ENCODE peak calls at places on chromosome 6, in five cellular contexts. One of them, this sample, is unnamed. For H3K9me3, the result is how much of the 10 kb centered on the place peaks cover.

GRCh38 chr6:17381429-17382147 is 11.8 kb upstream of the CAP2 start:
- DNase-seq in astrocyte: peak
- DNase-seq in mesenchymal stem cell: peak
- DNase-seq in A549: peak
- DNase-seq in IMR-90: peak
- DNase-seq in this sample: no peak

GRCh38 chr6:64217721-64218603 is 582.4 kb downstream of the PHF3 start:
- DNase-seq in astrocyte: no peak
- DNase-seq in mesenchymal stem cell: peak
- DNase-seq in A549: no peak
- DNase-seq in IMR-90: peak
- DNase-seq in this sample: no peak

GRCh38 chr6:69863766-69864165 is 2.6 kb upstream of the COL19A1 start:
- DNase-seq in astrocyte: no peak
- DNase-seq in mesenchymal stem cell: no peak
- DNase-seq in A549: no peak
- DNase-seq in IMR-90: no peak
- DNase-seq in this sample: no peak

GRCh38 chr6:31586596-31586995 is 519 bp downstream of the LST1 start:
- DNase-seq in astrocyte: no peak
- DNase-seq in mesenchymal stem cell: no peak
- DNase-seq in A549: no peak
- DNase-seq in IMR-90: no peak
- DNase-seq in this sample: peak

GRCh38 chr6:48512396-48512795 is 401.4 kb upstream of the PTCHD4 start:
- DNase-seq in astrocyte: no peak
- DNase-seq in mesenchymal stem cell: no peak
- DNase-seq in A549: no peak
- DNase-seq in IMR-90: no peak
- DNase-seq in this sample: no peak

GRCh38 chr6:149211046-149211571 is 106.4 kb upstream of the TAB2 start:
- DNase-seq in astrocyte: no peak
- DNase-seq in mesenchymal stem cell: peak
- DNase-seq in A549: no peak
- DNase-seq in IMR-90: peak
- DNase-seq in this sample: peak

GRCh38 chr6:128259735-128260685 is 260.4 kb downstream of the PTPRK start:
- DNase-seq in astrocyte: no peak
- DNase-seq in mesenchymal stem cell: no peak
- DNase-seq in A549: no peak
- DNase-seq in IMR-90: no peak
- DNase-seq in this sample: no peak

GRCh38 chr6:42783876-42784738 is 2.3 kb downstream of the BICRAL start:
- DNase-seq in astrocyte: no peak
- DNase-seq in mesenchymal stem cell: no peak
- DNase-seq in A549: no peak
- DNase-seq in IMR-90: no peak
- DNase-seq in this sample: peak

GRCh38 chr6:125046107-125046925 is 84.1 kb downstream of the RNF217 start:
- DNase-seq in astrocyte: no peak
- DNase-seq in mesenchymal stem cell: peak
- DNase-seq in A549: no peak
- DNase-seq in IMR-90: no peak
- DNase-seq in this sample: no peak

GRCh38 chr6:112249489-112249888 is 4.9 kb downstream of the LAMA4 start:
- DNase-seq in astrocyte: peak
- DNase-seq in mesenchymal stem cell: no peak
- DNase-seq in A549: no peak
- DNase-seq in IMR-90: peak
- DNase-seq in this sample: no peak

GRCh38 chr6:155254139-155254538 is 9.7 kb upstream of the CLDN20 start:
- DNase-seq in astrocyte: no peak
- DNase-seq in mesenchymal stem cell: no peak
- DNase-seq in A549: no peak
- DNase-seq in IMR-90: no peak
- DNase-seq in this sample: no peak

GRCh38 chr6:166204852-166205650 is 37.4 kb upstream of the TBXT start:
- DNase-seq in astrocyte: no peak
- DNase-seq in mesenchymal stem cell: no peak
- DNase-seq in A549: no peak
- DNase-seq in IMR-90: no peak
- DNase-seq in this sample: peak

GRCh38 chr6:134984821-134985220 is 34.9 kb upstream of the ALDH8A1 start:
- DNase-seq in astrocyte: peak
- DNase-seq in mesenchymal stem cell: peak
- DNase-seq in A549: no peak
- DNase-seq in IMR-90: peak
- DNase-seq in this sample: no peak

GRCh38 chr6:28490191-28490890 is 25.3 kb downstream of the GPX6 start:
- DNase-seq in astrocyte: no peak
- DNase-seq in mesenchymal stem cell: no peak
- DNase-seq in A549: no peak
- DNase-seq in IMR-90: peak
- DNase-seq in this sample: no peak

GRCh38 chr6:164693934-164694333 is 615.5 kb downstream of the C6orf118 start:
- DNase-seq in astrocyte: peak
- DNase-seq in mesenchymal stem cell: no peak
- DNase-seq in A549: no peak
- DNase-seq in IMR-90: no peak
- DNase-seq in this sample: no peak

GRCh38 chr6:37809144-37809543 is 10.4 kb upstream of the ZFAND3 start:
- DNase-seq in astrocyte: peak
- DNase-seq in mesenchymal stem cell: no peak
- DNase-seq in A549: no peak
- DNase-seq in IMR-90: peak
- DNase-seq in this sample: no peak

GRCh38 chr6:36820700-36821580 is 18.3 kb downstream of the CPNE5 start:
- DNase-seq in astrocyte: peak
- DNase-seq in mesenchymal stem cell: peak
- DNase-seq in A549: no peak
- DNase-seq in IMR-90: peak
- DNase-seq in this sample: no peak

GRCh38 chr6:142566628-142567396 is 265.0 kb downstream of the ADGRG6 start:
- DNase-seq in astrocyte: peak
- DNase-seq in mesenchymal stem cell: peak
- DNase-seq in A549: peak
- DNase-seq in IMR-90: peak
- DNase-seq in this sample: peak

GRCh38 chr6:52328303-52328662 is 33.7 kb upstream of the PAQR8 start:
- DNase-seq in astrocyte: no peak
- DNase-seq in mesenchymal stem cell: no peak
- DNase-seq in A549: no peak
- DNase-seq in IMR-90: no peak
- DNase-seq in this sample: no peak

GRCh38 chr6:64489760-64490159 is 854.2 kb downstream of the PHF3 start:
- DNase-seq in astrocyte: no peak
- DNase-seq in mesenchymal stem cell: no peak
- DNase-seq in A549: no peak
- DNase-seq in IMR-90: no peak
- DNase-seq in this sample: no peak

GRCh38 chr6:141580988-141581387 is 551.7 kb upstream of the GJE1 start:
- DNase-seq in astrocyte: peak
- DNase-seq in mesenchymal stem cell: no peak
- DNase-seq in A549: no peak
- DNase-seq in IMR-90: peak
- DNase-seq in this sample: no peak

GRCh38 chr6:100262086-100262485 is 202.6 kb downstream of the SIM1 start:
- DNase-seq in astrocyte: no peak
- DNase-seq in mesenchymal stem cell: no peak
- DNase-seq in A549: no peak
- DNase-seq in IMR-90: no peak
- DNase-seq in this sample: no peak

GRCh38 chr6:14997507-14997906 is 248.4 kb upstream of the JARID2 start:
- DNase-seq in astrocyte: no peak
- DNase-seq in mesenchymal stem cell: no peak
- DNase-seq in A549: no peak
- DNase-seq in IMR-90: no peak
- DNase-seq in this sample: no peak

GRCh38 chr6:38907264-38907663 is 141.3 kb upstream of the GLP1R start:
- DNase-seq in astrocyte: no peak
- DNase-seq in mesenchymal stem cell: no peak
- DNase-seq in A549: no peak
- DNase-seq in IMR-90: no peak
- DNase-seq in this sample: no peak

GRCh38 chr6:154683756-154684523 is 49.3 kb upstream of the SCAF8 start:
- DNase-seq in astrocyte: peak
- DNase-seq in mesenchymal stem cell: peak
- DNase-seq in A549: no peak
- DNase-seq in IMR-90: peak
- DNase-seq in this sample: peak

GRCh38 chr6:124881898-124882579 is 80.2 kb upstream of the RNF217 start:
- DNase-seq in astrocyte: peak
- DNase-seq in mesenchymal stem cell: peak
- DNase-seq in A549: no peak
- DNase-seq in IMR-90: peak
- DNase-seq in this sample: no peak

GRCh38 chr6:68718379-68719073 is 83.4 kb downstream of the ADGRB3 start:
- DNase-seq in astrocyte: peak
- DNase-seq in mesenchymal stem cell: peak
- DNase-seq in A549: no peak
- DNase-seq in IMR-90: no peak
- DNase-seq in this sample: no peak

GRCh38 chr6:91437295-91437694 is 850.4 kb upstream of the MAP3K7 start:
- DNase-seq in astrocyte: no peak
- DNase-seq in mesenchymal stem cell: no peak
- DNase-seq in A549: no peak
- DNase-seq in IMR-90: no peak
- DNase-seq in this sample: no peak

GRCh38 chr6:49966334-49966733 is 2.4 kb upstream of the DEFB114 start:
- DNase-seq in astrocyte: no peak
- DNase-seq in mesenchymal stem cell: no peak
- DNase-seq in A549: no peak
- DNase-seq in IMR-90: no peak
- DNase-seq in this sample: no peak

GRCh38 chr6:155782739-155783459 is 327.3 kb upstream of the NOX3 start:
- DNase-seq in astrocyte: peak
- DNase-seq in mesenchymal stem cell: no peak
- DNase-seq in A549: no peak
- DNase-seq in IMR-90: peak
- DNase-seq in this sample: no peak

GRCh38 chr6:170034294-170034693 is 256.6 kb downstream of the DLL1 start:
- DNase-seq in astrocyte: no peak
- DNase-seq in mesenchymal stem cell: no peak
- DNase-seq in A549: no peak
- DNase-seq in IMR-90: no peak
- DNase-seq in this sample: no peak

GRCh38 chr6:89138173-89138572 is 7.7 kb upstream of the PM20D2 start:
- DNase-seq in astrocyte: no peak
- DNase-seq in mesenchymal stem cell: no peak
- DNase-seq in A549: no peak
- DNase-seq in IMR-90: no peak
- DNase-seq in this sample: no peak

GRCh38 chr6:170128346-170128745 is 162.5 kb downstream of the DLL1 start:
- DNase-seq in astrocyte: no peak
- DNase-seq in mesenchymal stem cell: no peak
- DNase-seq in A549: no peak
- DNase-seq in IMR-90: no peak
- DNase-seq in this sample: no peak

GRCh38 chr6:2632368-2632767 is 118.4 kb downstream of the MYLK4 start:
- DNase-seq in astrocyte: peak
- DNase-seq in mesenchymal stem cell: no peak
- DNase-seq in A549: no peak
- DNase-seq in IMR-90: peak
- DNase-seq in this sample: no peak

GRCh38 chr6:48426636-48427035 is 315.6 kb upstream of the PTCHD4 start:
- DNase-seq in astrocyte: peak
- DNase-seq in mesenchymal stem cell: peak
- DNase-seq in A549: no peak
- DNase-seq in IMR-90: peak
- DNase-seq in this sample: no peak

GRCh38 chr6:37482356-37483292 is 17.1 kb downstream of the CCDC167 start:
- DNase-seq in astrocyte: no peak
- DNase-seq in mesenchymal stem cell: no peak
- DNase-seq in A549: no peak
- DNase-seq in IMR-90: no peak
- DNase-seq in this sample: no peak

GRCh38 chr6:146700078-146700686 is 101.4 kb downstream of the ADGB start:
- DNase-seq in astrocyte: peak
- DNase-seq in mesenchymal stem cell: peak
- DNase-seq in A549: peak
- DNase-seq in IMR-90: peak
- DNase-seq in this sample: peak

DNA sequence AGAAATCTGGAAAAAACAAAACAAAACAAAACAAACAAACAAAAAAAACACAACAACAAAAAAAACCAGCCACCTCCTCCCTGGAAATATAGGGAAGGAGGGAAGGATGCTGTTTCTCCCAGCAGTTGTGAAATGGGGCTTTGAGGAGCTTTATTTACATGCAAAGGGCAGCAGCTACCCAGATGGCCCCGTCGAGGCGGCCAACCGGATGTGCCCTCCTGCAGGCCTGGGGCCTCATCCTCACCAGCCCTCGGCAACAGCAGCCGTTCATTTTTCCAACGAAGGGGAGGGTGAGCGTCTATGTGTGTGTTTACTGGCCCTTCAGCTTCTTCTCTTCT is 56.6 kb downstream of the FAM50B start:
- DNase-seq in astrocyte: no peak
- DNase-seq in mesenchymal stem cell: peak
- DNase-seq in A549: no peak
- DNase-seq in IMR-90: no peak
- DNase-seq in this sample: no peak
- H3K4me2 ChIP-seq in astrocyte: no peak
- H3K4me2 ChIP-seq in mesenchymal stem cell: no peak
- H3K4me2 ChIP-seq in A549: no peak
- H3K4me2 ChIP-seq in IMR-90: no peak
- H3K4me2 ChIP-seq in this sample: no peak

GRCh38 chr6:26044140-26045045 is 42.8 kb upstream of the HFE start:
- DNase-seq in astrocyte: no peak
- DNase-seq in mesenchymal stem cell: no peak
- DNase-seq in A549: no peak
- DNase-seq in IMR-90: peak
- DNase-seq in this sample: peak
- H3K4me3 ChIP-seq in astrocyte: peak
- H3K4me3 ChIP-seq in mesenchymal stem cell: peak
- H3K4me3 ChIP-seq in A549: peak
- H3K4me3 ChIP-seq in IMR-90: peak
- H3K4me3 ChIP-seq in this sample: peak

DNA sequence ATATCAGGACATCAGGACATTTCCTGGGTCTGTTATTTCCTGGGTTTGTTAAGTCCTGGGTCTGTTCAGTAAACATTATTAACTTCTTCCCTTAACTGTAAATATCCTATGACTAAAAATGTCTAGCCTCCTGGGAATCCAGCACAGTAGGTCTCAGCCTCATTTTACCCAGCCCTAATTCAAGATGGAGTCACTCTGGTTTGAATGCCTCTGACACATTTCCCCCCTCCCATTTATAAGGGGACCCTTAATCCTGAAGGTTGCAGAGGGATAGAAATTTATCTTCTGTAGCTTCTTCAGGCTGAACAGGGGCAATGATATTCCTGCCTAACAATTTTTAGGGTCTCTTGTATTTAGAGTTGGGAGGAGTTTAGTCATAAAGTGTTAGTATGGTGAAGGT is 21.8 kb downstream of the RNF182 start:
- DNase-seq in astrocyte: no peak
- DNase-seq in mesenchymal stem cell: no peak
- DNase-seq in A549: no peak
- DNase-seq in IMR-90: no peak
- DNase-seq in this sample: no peak
- H3K9me3 ChIP-seq in astrocyte: under half
- H3K9me3 ChIP-seq in mesenchymal stem cell: under half
- H3K9me3 ChIP-seq in A549: under half
- H3K9me3 ChIP-seq in IMR-90: under half
- H3K9me3 ChIP-seq in this sample: under half

GRCh38 chr6:143620461-143620860 is 57.3 kb upstream of the PHACTR2 start:
- DNase-seq in astrocyte: peak
- DNase-seq in mesenchymal stem cell: no peak
- DNase-seq in A549: no peak
- DNase-seq in IMR-90: peak
- DNase-seq in this sample: no peak
- H3K4me2 ChIP-seq in astrocyte: no peak
- H3K4me2 ChIP-seq in mesenchymal stem cell: no peak
- H3K4me2 ChIP-seq in A549: no peak
- H3K4me2 ChIP-seq in IMR-90: peak
- H3K4me2 ChIP-seq in this sample: no peak

This sample was measured in OCI-LY7.